ENCODE peak calls at places on chromosomes 4 and X, in four cellular contexts. Z, X, G and K are unnamed samples.
A peak's percentile ranks its signal among the peaks of the same experiment; 100 is the strongest.

GRCh38 chr4:120636120-120636630 is 286.4 kb downstream of the PRDM5 start:
- DNase-seq in Z (no peak), X (no peak), G (no peak), K (no peak)

GRCh38 chrX:103585421-103586313 is at the start of gene TCEAL4:
- DNase-seq in Z (peak; percentile 68), X (peak; percentile 51), G (peak; percentile 70), K (no peak)

GRCh38 chr4:89939994-89940393 is 45.3 kb downstream of the MMRN1 start:
- DNase-seq in Z (no peak), X (no peak), G (peak; percentile 1), K (no peak)

GRCh38 chr4:112418092-112418491 is 97.9 kb downstream of the NEUROG2 start:
- DNase-seq in Z (no peak), X (no peak), G (no peak), K (no peak)

GRCh38 chrX:108307408-108308085 is 130.7 kb downstream of the COL4A6 start:
- DNase-seq in Z (no peak), X (peak; percentile 70), G (no peak), K (no peak)

GRCh38 chr4:112270643-112271484 is 14.8 kb downstream of the TIFA start:
- DNase-seq in Z (peak; percentile 21), X (no peak), G (no peak), K (peak; percentile 66)

GRCh38 chr4:184064877-184065276 is 152.8 kb downstream of the ENPP6 start:
- DNase-seq in Z (no peak), X (no peak), G (no peak), K (no peak)

GRCh38 chrX:132270699-132271098 is 51.5 kb upstream of the RAP2C start:
- DNase-seq in Z (peak; percentile 61), X (no peak), G (no peak), K (peak; percentile 24)

GRCh38 chrX:3582421-3582820 is 131.0 kb downstream of the PRKX start:
- DNase-seq in Z (peak; percentile 2), X (no peak), G (no peak), K (no peak)

GRCh38 chrX:10173331-10173900 is 16.6 kb downstream of the CLCN4 start:
- DNase-seq in Z (peak; percentile 76), X (no peak), G (no peak), K (peak; percentile 60)

GRCh38 chr4:94583938-94584641 is 132.3 kb downstream of the PDLIM5 start:
- DNase-seq in Z (no peak), X (no peak), G (no peak), K (no peak)

GRCh38 chr4:97106161-97106560 is 1037.1 kb downstream of the STPG2 start:
- DNase-seq in Z (no peak), X (no peak), G (no peak), K (no peak)

GRCh38 chr4:38113551-38113950 is 153.4 kb downstream of the PTTG2 start:
- DNase-seq in Z (no peak), X (no peak), G (no peak), K (no peak)

GRCh38 chr4:153758688-153759406 is 977 bp downstream of the RNF175 start:
- DNase-seq in Z (no peak), X (no peak), G (no peak), K (no peak)

GRCh38 chr4:141134051-141134450 is 782 bp upstream of the RNF150 start:
- DNase-seq in Z (peak; percentile 34), X (no peak), G (no peak), K (no peak)

GRCh38 chrX:153674219-153674851 is 722 bp upstream of the PNCK start:
- DNase-seq in Z (no peak), X (no peak), G (no peak), K (no peak)

GRCh38 chrX:101229155-101229554 is 9.6 kb downstream of the DRP2 start:
- DNase-seq in Z (peak; percentile 42), X (no peak), G (no peak), K (peak; percentile 20)

GRCh38 chrX:154967603-154968002 is 54.9 kb downstream of the F8 start:
- DNase-seq in Z (no peak), X (peak; percentile 13), G (no peak), K (no peak)

GRCh38 chr4:36214735-36215485 is 29.4 kb downstream of the ARAP2 start:
- DNase-seq in Z (no peak), X (no peak), G (no peak), K (no peak)